ENCODE peak calls at places on chromosomes 16 and 17, in six cellular contexts. U is M059J, K is IMR-90, J is NCI-H510A treated with DMSO at 0.1 percent for 48 hours, O is WTC11, H is HCEC 1CT. W is an unnamed sample.

GRCh38 chr17:74085434-74085833 is 118.0 kb upstream of the RPL38 start:
- DNase-seq in U (no peak), K (no peak), J (no peak), O (peak), H (no peak), W (no peak)

GRCh38 chr17:71461504-71462197 is 659.2 kb upstream of the SOX9 start:
- DNase-seq in U (peak), K (no peak), J (peak), O (peak), H (no peak), W (no peak)

GRCh38 chr17:411416-412120 is 59.0 kb upstream of the RPH3AL start:
- DNase-seq in U (no peak), K (no peak), J (no peak), O (no peak), H (no peak), W (no peak)

GRCh38 chr16:15833551-15833950 is 23.3 kb downstream of the MYH11 start:
- DNase-seq in U (no peak), K (no peak), J (no peak), O (no peak), H (no peak), W (no peak)

GRCh38 chr17:46072998-46073397 is 73.9 kb downstream of the STH start:
- DNase-seq in U (peak), K (peak), J (no peak), O (no peak), H (peak), W (no peak)

GRCh38 chr17:72774251-72774650 is 318.2 kb downstream of the SLC39A11 start:
- DNase-seq in U (no peak), K (no peak), J (no peak), O (no peak), H (no peak), W (no peak)

GRCh38 chr17:51677875-51678274 is 417.5 kb downstream of the UTP18 start:
- DNase-seq in U (no peak), K (no peak), J (no peak), O (no peak), H (no peak), W (no peak)

GRCh38 chr17:20184977-20185619 is 175.9 kb downstream of the SPECC1 start:
- DNase-seq in U (peak), K (no peak), J (no peak), O (no peak), H (no peak), W (no peak)

GRCh38 chr17:42521666-42522262 is 14.3 kb upstream of the NAGLU start:
- DNase-seq in U (peak), K (no peak), J (no peak), O (no peak), H (no peak), W (no peak)

GRCh38 chr16:28486266-28486665 is 5.6 kb downstream of the CLN3 start:
- DNase-seq in U (no peak), K (no peak), J (no peak), O (no peak), H (no peak), W (no peak)

GRCh38 chr16:29710227-29711219 is 31.5 kb downstream of the QPRT start:
- DNase-seq in U (peak), K (peak), J (peak), O (no peak), H (peak), W (no peak)

GRCh38 chr17:83183150-83183820 is 103.9 kb downstream of the METRNL start:
- DNase-seq in U (no peak), K (no peak), J (no peak), O (peak), H (no peak), W (peak)

GRCh38 chr17:7651959-7652658 is 1.4 kb downstream of the ATP1B2 start:
- DNase-seq in U (no peak), K (no peak), J (no peak), O (no peak), H (no peak), W (peak)

W was measured in ecto neural progenitor cell.